ENCODE peak calls at places on chromosome 20, in nine cellular contexts. One of them, this sample, is unnamed.

GRCh38 chr20:58651823-58652605 is 931 bp downstream of the STX16 start:
- DNase-seq in astrocyte of the spinal cord: peak
- DNase-seq in colonic mucosa: peak
- DNase-seq in Panc1: peak
- DNase-seq in HFF-Myc: no peak
- DNase-seq in astrocyte of the cerebellum: no peak
- DNase-seq in endothelial cell: peak
- DNase-seq in pancreas: peak
- DNase-seq in foreskin fibroblast: peak
- DNase-seq in this sample: no peak

GRCh38 chr20:6698056-6698455 is 69.4 kb upstream of the BMP2 start:
- DNase-seq in foreskin fibroblast: no peak
- DNase-seq in astrocyte of the cerebellum: no peak
- DNase-seq in pancreas: peak
- DNase-seq in Panc1: no peak
- DNase-seq in astrocyte of the spinal cord: no peak
- DNase-seq in HFF-Myc: no peak
- DNase-seq in endothelial cell: no peak
- DNase-seq in colonic mucosa: no peak
- DNase-seq in this sample: no peak

GRCh38 chr20:46378390-46379009 is 27.9 kb downstream of the ELMO2 start:
- DNase-seq in pancreas: no peak
- DNase-seq in HFF-Myc: no peak
- DNase-seq in colonic mucosa: no peak
- DNase-seq in astrocyte of the cerebellum: no peak
- DNase-seq in foreskin fibroblast: no peak
- DNase-seq in Panc1: no peak
- DNase-seq in endothelial cell: no peak
- DNase-seq in astrocyte of the spinal cord: no peak
- DNase-seq in this sample: no peak

GRCh38 chr20:47456952-47457724 is 44.5 kb upstream of the NCOA3 start:
- DNase-seq in astrocyte of the cerebellum: peak
- DNase-seq in astrocyte of the spinal cord: peak
- DNase-seq in Panc1: no peak
- DNase-seq in endothelial cell: no peak
- DNase-seq in HFF-Myc: no peak
- DNase-seq in pancreas: no peak
- DNase-seq in foreskin fibroblast: peak
- DNase-seq in colonic mucosa: no peak
- DNase-seq in this sample: no peak

GRCh38 chr20:40690836-40691565 is 2.0 kb upstream of the MAFB start:
- DNase-seq in endothelial cell: no peak
- DNase-seq in astrocyte of the spinal cord: no peak
- DNase-seq in HFF-Myc: no peak
- DNase-seq in astrocyte of the cerebellum: no peak
- DNase-seq in colonic mucosa: no peak
- DNase-seq in pancreas: no peak
- DNase-seq in Panc1: no peak
- DNase-seq in foreskin fibroblast: no peak
- DNase-seq in this sample: no peak

GRCh38 chr20:56985286-56985685 is 281.2 kb downstream of the BMP7 start:
- DNase-seq in astrocyte of the cerebellum: no peak
- DNase-seq in Panc1: no peak
- DNase-seq in HFF-Myc: no peak
- DNase-seq in colonic mucosa: no peak
- DNase-seq in foreskin fibroblast: peak
- DNase-seq in astrocyte of the spinal cord: no peak
- DNase-seq in pancreas: no peak
- DNase-seq in endothelial cell: no peak
- DNase-seq in this sample: no peak

GRCh38 chr20:47688385-47689381 is 96.6 kb downstream of the SULF2 start:
- DNase-seq in astrocyte of the spinal cord: peak
- DNase-seq in endothelial cell: no peak
- DNase-seq in astrocyte of the cerebellum: no peak
- DNase-seq in Panc1: no peak
- DNase-seq in pancreas: no peak
- DNase-seq in foreskin fibroblast: no peak
- DNase-seq in colonic mucosa: no peak
- DNase-seq in HFF-Myc: no peak
- DNase-seq in this sample: no peak

GRCh38 chr20:3204124-3204794 is at the start of gene DDRGK1:
- DNase-seq in colonic mucosa: peak
- DNase-seq in astrocyte of the cerebellum: peak
- DNase-seq in HFF-Myc: peak
- DNase-seq in astrocyte of the spinal cord: peak
- DNase-seq in Panc1: peak
- DNase-seq in pancreas: peak
- DNase-seq in foreskin fibroblast: peak
- DNase-seq in endothelial cell: peak
- DNase-seq in this sample: peak

GRCh38 chr20:7497985-7498384 is 442.3 kb downstream of the HAO1 start:
- DNase-seq in Panc1: peak
- DNase-seq in astrocyte of the cerebellum: peak
- DNase-seq in endothelial cell: no peak
- DNase-seq in pancreas: no peak
- DNase-seq in HFF-Myc: no peak
- DNase-seq in astrocyte of the spinal cord: peak
- DNase-seq in colonic mucosa: no peak
- DNase-seq in foreskin fibroblast: peak
- DNase-seq in this sample: no peak

GRCh38 chr20:33337119-33337518 is 54.1 kb downstream of the BPIFB1 start:
- DNase-seq in astrocyte of the spinal cord: no peak
- DNase-seq in astrocyte of the cerebellum: no peak
- DNase-seq in endothelial cell: no peak
- DNase-seq in foreskin fibroblast: no peak
- DNase-seq in pancreas: no peak
- DNase-seq in HFF-Myc: no peak
- DNase-seq in colonic mucosa: no peak
- DNase-seq in Panc1: no peak
- DNase-seq in this sample: no peak

DNA sequence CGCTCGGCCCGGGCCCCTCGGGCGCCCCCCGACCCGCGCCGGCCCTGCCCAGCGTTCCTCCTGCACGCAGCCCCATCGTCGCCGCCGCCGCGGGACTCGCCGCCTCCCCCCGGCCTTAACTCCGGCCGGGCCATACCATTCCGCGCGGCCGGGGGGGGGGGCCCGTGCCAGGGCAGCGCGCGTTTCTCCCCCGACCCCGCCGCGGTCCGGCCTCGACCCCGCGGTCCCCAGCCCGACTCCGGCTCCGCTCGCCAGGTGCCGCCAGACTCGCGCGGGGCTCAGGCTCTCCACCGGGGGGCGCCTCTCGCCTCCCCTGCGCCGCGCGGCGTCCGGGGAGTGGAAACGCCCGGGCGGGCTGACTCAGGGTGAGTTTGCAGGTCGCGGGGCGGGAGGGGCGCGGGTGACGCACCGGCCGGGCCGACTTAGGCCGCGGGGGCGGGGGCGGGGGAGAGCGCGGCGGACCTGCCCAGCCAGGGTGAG is at the start of gene SRXN1:
- DNase-seq in endothelial cell: peak
- DNase-seq in foreskin fibroblast: peak
- DNase-seq in colonic mucosa: peak
- DNase-seq in pancreas: peak
- DNase-seq in Panc1: no peak
- DNase-seq in HFF-Myc: no peak
- DNase-seq in astrocyte of the spinal cord: peak
- DNase-seq in astrocyte of the cerebellum: peak
- DNase-seq in this sample: peak
- TF ChIP-seq CTCF in endothelial cell: peak
- TF ChIP-seq CTCF in foreskin fibroblast: peak
- TF ChIP-seq CTCF in colonic mucosa: peak
- TF ChIP-seq CTCF in pancreas: peak
- TF ChIP-seq CTCF in Panc1: peak
- TF ChIP-seq CTCF in HFF-Myc: peak
- TF ChIP-seq CTCF in astrocyte of the spinal cord: peak
- TF ChIP-seq CTCF in astrocyte of the cerebellum: peak
- TF ChIP-seq CTCF in this sample: peak

GRCh38 chr20:21526776-21527175 is 12.9 kb upstream of the NKX2-2 start:
- DNase-seq in colonic mucosa: no peak
- DNase-seq in endothelial cell: no peak
- DNase-seq in foreskin fibroblast: no peak
- DNase-seq in astrocyte of the spinal cord: no peak
- DNase-seq in pancreas: no peak
- DNase-seq in astrocyte of the cerebellum: no peak
- DNase-seq in HFF-Myc: no peak
- DNase-seq in Panc1: no peak
- DNase-seq in this sample: no peak

GRCh38 chr20:21527908-21528307 is 14.0 kb upstream of the NKX2-2 start:
- DNase-seq in colonic mucosa: no peak
- DNase-seq in endothelial cell: no peak
- DNase-seq in astrocyte of the spinal cord: no peak
- DNase-seq in astrocyte of the cerebellum: no peak
- DNase-seq in pancreas: no peak
- DNase-seq in foreskin fibroblast: no peak
- DNase-seq in HFF-Myc: no peak
- DNase-seq in Panc1: no peak
- DNase-seq in this sample: no peak

GRCh38 chr20:21528870-21529269 is 15.0 kb upstream of the NKX2-2 start:
- DNase-seq in Panc1: no peak
- DNase-seq in foreskin fibroblast: no peak
- DNase-seq in astrocyte of the spinal cord: no peak
- DNase-seq in endothelial cell: no peak
- DNase-seq in astrocyte of the cerebellum: no peak
- DNase-seq in pancreas: no peak
- DNase-seq in HFF-Myc: no peak
- DNase-seq in colonic mucosa: no peak
- DNase-seq in this sample: no peak

GRCh38 chr20:21534453-21534852 is 20.6 kb upstream of the NKX2-2 start:
- DNase-seq in astrocyte of the cerebellum: no peak
- DNase-seq in pancreas: no peak
- DNase-seq in Panc1: no peak
- DNase-seq in astrocyte of the spinal cord: no peak
- DNase-seq in HFF-Myc: no peak
- DNase-seq in endothelial cell: no peak
- DNase-seq in foreskin fibroblast: no peak
- DNase-seq in colonic mucosa: no peak
- DNase-seq in this sample: no peak

GRCh38 chr20:21529863-21530262 is 16.0 kb upstream of the NKX2-2 start:
- DNase-seq in colonic mucosa: no peak
- DNase-seq in foreskin fibroblast: no peak
- DNase-seq in astrocyte of the cerebellum: no peak
- DNase-seq in pancreas: no peak
- DNase-seq in endothelial cell: no peak
- DNase-seq in HFF-Myc: no peak
- DNase-seq in astrocyte of the spinal cord: no peak
- DNase-seq in Panc1: no peak
- DNase-seq in this sample: no peak
- TF ChIP-seq CTCF in colonic mucosa: peak
- TF ChIP-seq CTCF in foreskin fibroblast: peak
- TF ChIP-seq CTCF in astrocyte of the cerebellum: peak
- TF ChIP-seq CTCF in pancreas: no peak
- TF ChIP-seq CTCF in endothelial cell: peak
- TF ChIP-seq CTCF in HFF-Myc: peak
- TF ChIP-seq CTCF in astrocyte of the spinal cord: no peak
- TF ChIP-seq CTCF in Panc1: peak
- TF ChIP-seq CTCF in this sample: peak

GRCh38 chr20:25000268-25000801 is 7.8 kb upstream of the APMAP start:
- DNase-seq in HFF-Myc: no peak
- DNase-seq in astrocyte of the spinal cord: peak
- DNase-seq in pancreas: peak
- DNase-seq in endothelial cell: no peak
- DNase-seq in astrocyte of the cerebellum: peak
- DNase-seq in colonic mucosa: peak
- DNase-seq in Panc1: no peak
- DNase-seq in foreskin fibroblast: peak
- DNase-seq in this sample: no peak
- TF ChIP-seq CTCF in HFF-Myc: no peak
- TF ChIP-seq CTCF in astrocyte of the spinal cord: no peak
- TF ChIP-seq CTCF in pancreas: no peak
- TF ChIP-seq CTCF in endothelial cell: no peak
- TF ChIP-seq CTCF in astrocyte of the cerebellum: no peak
- TF ChIP-seq CTCF in colonic mucosa: no peak
- TF ChIP-seq CTCF in Panc1: no peak
- TF ChIP-seq CTCF in foreskin fibroblast: no peak
- TF ChIP-seq CTCF in this sample: no peak

DNA sequence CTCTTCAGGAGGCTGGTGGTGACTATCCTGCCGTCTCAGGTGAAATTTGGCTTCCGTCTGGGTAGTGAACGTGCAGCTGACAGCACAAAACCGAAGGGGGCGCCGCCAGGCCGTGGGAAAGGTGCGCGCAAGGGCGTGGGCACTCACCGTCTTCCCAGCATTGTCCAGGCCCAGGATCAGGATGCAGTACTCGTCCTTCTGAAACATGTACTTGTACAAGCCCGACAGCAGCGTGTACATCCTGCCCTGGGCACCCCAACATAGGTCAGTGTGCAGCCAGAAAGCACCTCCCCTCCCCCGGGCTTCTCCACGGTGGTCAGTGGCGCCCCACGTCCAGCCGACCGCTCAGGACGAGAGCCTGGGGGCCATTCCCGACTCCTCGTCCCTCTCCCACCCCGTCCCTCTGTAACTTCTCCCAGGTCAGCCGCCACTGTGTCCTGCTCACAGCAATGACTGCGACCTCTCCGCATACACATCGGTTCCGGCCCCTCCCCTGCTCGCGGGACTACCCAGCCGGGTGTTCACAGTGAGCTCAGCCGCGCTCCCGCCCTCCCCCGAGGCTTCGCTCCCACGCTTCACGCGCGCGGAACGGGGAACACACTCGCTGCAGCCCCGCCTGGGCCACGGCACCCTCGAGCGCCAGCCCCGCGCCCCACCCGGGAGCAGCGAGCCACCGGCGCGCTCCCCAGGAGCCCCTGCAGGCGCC is 771 bp downstream of the ARFRP1 start:
- DNase-seq in astrocyte of the cerebellum: no peak
- DNase-seq in foreskin fibroblast: peak
- DNase-seq in Panc1: no peak
- DNase-seq in astrocyte of the spinal cord: no peak
- DNase-seq in endothelial cell: peak
- DNase-seq in pancreas: peak
- DNase-seq in HFF-Myc: no peak
- DNase-seq in colonic mucosa: peak
- DNase-seq in this sample: peak
- TF ChIP-seq CTCF in astrocyte of the cerebellum: peak
- TF ChIP-seq CTCF in foreskin fibroblast: peak
- TF ChIP-seq CTCF in Panc1: no peak
- TF ChIP-seq CTCF in astrocyte of the spinal cord: peak
- TF ChIP-seq CTCF in endothelial cell: no peak
- TF ChIP-seq CTCF in pancreas: no peak
- TF ChIP-seq CTCF in HFF-Myc: peak
- TF ChIP-seq CTCF in colonic mucosa: no peak
- TF ChIP-seq CTCF in this sample: no peak

This sample was measured in glutamatergic neuron.